ENCODE peak calls at places on chromosome 4, in ten cellular contexts. J is HCT116, Q is PC-3, E is fibroblast of lung, M is K562, X is DND-41, I is SK-N-MC, K is GM23248, D is mammary epithelial cell, A is MM.1S. L is an unnamed sample.
A peak's percentile ranks its signal among the peaks of the same experiment; 100 is the strongest.

GRCh38 chr4:53273726-53274125 is 92.1 kb downstream of the SCFD2 start:
- DNase-seq in J (no peak), Q (no peak), E (peak; percentile 71), M (no peak), X (no peak), I (no peak), K (peak; percentile 80), D (peak; percentile 66), A (no peak), L (no peak)

GRCh38 chr4:101022151-101023024 is 324.9 kb downstream of the PPP3CA start:
- DNase-seq in J (no peak), Q (peak; percentile 10), E (peak; percentile 54), M (no peak), X (no peak), I (no peak), K (peak; percentile 54), D (no peak), A (no peak), L (no peak)

GRCh38 chr4:183721207-183722081 is 62.4 kb downstream of the TRAPPC11 start:
- DNase-seq in J (no peak), Q (no peak), E (peak; percentile 20), M (no peak), X (no peak), I (no peak), K (peak; percentile 70), D (no peak), A (peak; percentile 74), L (no peak)

GRCh38 chr4:8394806-8395205 is 45.7 kb downstream of the ACOX3 start:
- DNase-seq in J (no peak), Q (no peak), E (no peak), M (no peak), X (no peak), I (no peak), K (no peak), D (no peak), A (no peak), L (no peak)

GRCh38 chr4:73615613-73616012 is 4.6 kb downstream of the RASSF6 start:
- DNase-seq in J (no peak), Q (no peak), E (no peak), M (no peak), X (no peak), I (no peak), K (no peak), D (peak; percentile 73), A (no peak), L (no peak)

GRCh38 chr4:85968945-85969830 is 390.7 kb downstream of the MAPK10 start:
- DNase-seq in J (no peak), Q (peak; percentile 81), E (peak; percentile 77), M (peak; percentile 21), X (peak; percentile 9), I (no peak), K (peak; percentile 86), D (peak; percentile 36), A (peak; percentile 43), L (no peak)

GRCh38 chr4:27001398-27002164 is 140.9 kb downstream of the STIM2 start:
- DNase-seq in J (no peak), Q (no peak), E (no peak), M (no peak), X (no peak), I (no peak), K (no peak), D (no peak), A (no peak), L (no peak)

GRCh38 chr4:39763714-39764572 is 66.0 kb downstream of the UBE2K start:
- DNase-seq in J (no peak), Q (no peak), E (no peak), M (no peak), X (no peak), I (no peak), K (no peak), D (no peak), A (no peak), L (no peak)

DNA sequence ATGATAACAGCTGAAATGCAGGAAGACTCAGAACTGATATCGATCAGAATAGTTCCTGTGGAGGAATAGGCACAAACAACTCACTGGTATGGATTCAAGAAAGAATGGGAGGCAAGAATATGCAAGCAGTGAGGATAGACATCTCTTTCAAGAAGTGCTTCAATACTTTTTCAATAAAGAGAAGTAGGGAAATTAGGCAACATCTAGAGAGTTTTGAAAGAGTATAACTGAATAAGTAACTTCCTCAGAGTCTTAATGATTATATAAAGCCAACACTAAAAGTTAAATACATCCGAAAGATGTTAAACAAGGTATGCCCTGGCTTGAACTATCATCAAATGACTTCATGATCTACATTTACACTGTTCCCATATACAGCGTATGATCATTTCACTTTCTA is 1443.0 kb downstream of the PCDH7 start:
- DNase-seq in J (no peak), Q (no peak), E (no peak), M (no peak), X (no peak), I (no peak), K (no peak), D (no peak), A (no peak), L (no peak)
- H3K36me3 ChIP-seq in J (no peaks in the 10 kb centered on the region), Q (no peaks in the 10 kb centered on the region), E (no peaks in the 10 kb centered on the region), M (no peaks in the 10 kb centered on the region), X (no peaks in the 10 kb centered on the region), I (no peaks in the 10 kb centered on the region), K (no peaks in the 10 kb centered on the region), D (no peaks in the 10 kb centered on the region), A (no peaks in the 10 kb centered on the region), L (no peaks in the 10 kb centered on the region)

GRCh38 chr4:4852591-4853362 is 6.7 kb upstream of the MSX1 start:
- DNase-seq in J (no peak), Q (no peak), E (peak; percentile 75), M (peak; percentile 31), X (no peak), I (no peak), K (peak; percentile 95), D (peak; percentile 58), A (no peak), L (no peak)
- TF ChIP-seq EZH2 in J (no peak), Q (no peak), E (no peak), M (no peak), X (no peak), I (no peak), K (no peak), D (peak; percentile 24), A (no peak), L (no peak)

DNA sequence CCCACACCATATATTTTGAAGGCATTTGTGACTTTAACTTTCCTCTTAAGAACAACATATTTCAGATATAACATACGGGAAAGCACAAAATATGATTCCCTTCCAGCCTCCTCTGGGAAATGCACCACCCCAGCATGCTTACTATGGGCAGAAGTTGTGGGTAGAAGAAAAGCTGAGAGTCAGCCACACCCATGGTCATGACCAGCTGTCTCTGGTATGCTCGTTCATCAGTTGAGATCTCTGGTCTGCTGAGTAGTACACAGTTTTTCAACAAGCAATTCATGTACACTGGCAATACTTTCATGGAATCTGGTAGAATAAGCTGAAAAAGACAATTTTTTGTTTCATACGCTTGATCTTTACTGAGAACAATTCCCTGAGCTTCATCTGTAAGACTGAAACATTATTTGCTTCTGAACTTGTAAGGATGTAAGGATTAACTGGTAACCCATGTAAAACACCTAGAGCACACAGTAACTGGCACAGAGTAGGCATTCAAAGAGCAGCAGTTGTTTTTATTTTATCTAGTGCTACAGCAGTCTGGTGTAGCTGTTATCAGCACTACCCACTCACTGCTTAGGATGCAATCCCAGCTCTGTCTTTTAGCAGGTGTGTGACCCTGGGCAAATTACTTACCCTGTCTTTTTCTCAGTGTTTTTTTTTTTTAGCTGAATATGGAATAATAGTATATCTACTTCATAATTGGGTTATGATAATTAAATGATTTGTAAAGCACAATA is 47.6 kb downstream of the METTL14 start:
- DNase-seq in J (no peak), Q (no peak), E (peak; percentile 68), M (no peak), X (no peak), I (no peak), K (peak; percentile 90), D (peak; percentile 59), A (no peak), L (no peak)
- H3K4me3 ChIP-seq in J (no peak overlapping the region), Q (no peak overlapping the region), E (no peak overlapping the region), M (no peak overlapping the region), X (no peak overlapping the region), I (no peak overlapping the region), K (no peak overlapping the region), D (no peak overlapping the region), A (no peak overlapping the region), L (no peak overlapping the region)

GRCh38 chr4:88063634-88064296 is 56.3 kb downstream of the PKD2 start:
- DNase-seq in J (no peak), Q (no peak), E (no peak), M (no peak), X (no peak), I (no peak), K (no peak), D (no peak), A (no peak), L (no peak)
- H3K36me3 ChIP-seq in J (peaks cover 14% of the 10 kb centered on the region), Q (peaks cover 12% of the 10 kb centered on the region), E (peaks cover 11% of the 10 kb centered on the region), M (no peaks in the 10 kb centered on the region), X (peaks cover 84% of the 10 kb centered on the region), I (peaks cover 49% of the 10 kb centered on the region), K (peaks cover 72% of the 10 kb centered on the region), D (peaks cover 19% of the 10 kb centered on the region), A (no peaks in the 10 kb centered on the region), L (no peaks in the 10 kb centered on the region)

GRCh38 chr4:42398448-42399355 is 1.4 kb downstream of the SHISA3 start:
- DNase-seq in J (no peak), Q (peak; percentile 9), E (no peak), M (no peak), X (no peak), I (no peak), K (no peak), D (no peak), A (no peak), L (no peak)

GRCh38 chr4:42397635-42398447 is 553 bp downstream of the SHISA3 start:
- DNase-seq in J (no peak), Q (peak; percentile 21), E (peak; percentile 37), M (no peak), X (no peak), I (no peak), K (peak; percentile 36), D (peak; percentile 25), A (peak; percentile 25), L (no peak)

GRCh38 chr4:42396361-42397255 is 680 bp upstream of the SHISA3 start:
- DNase-seq in J (no peak), Q (peak; percentile 25), E (no peak), M (no peak), X (no peak), I (no peak), K (peak; percentile 10), D (no peak), A (no peak), L (no peak)

GRCh38 chr4:42395595-42395994 is 1.7 kb upstream of the SHISA3 start:
- DNase-seq in J (no peak), Q (no peak), E (no peak), M (no peak), X (no peak), I (no peak), K (no peak), D (no peak), A (no peak), L (no peak)

DNA sequence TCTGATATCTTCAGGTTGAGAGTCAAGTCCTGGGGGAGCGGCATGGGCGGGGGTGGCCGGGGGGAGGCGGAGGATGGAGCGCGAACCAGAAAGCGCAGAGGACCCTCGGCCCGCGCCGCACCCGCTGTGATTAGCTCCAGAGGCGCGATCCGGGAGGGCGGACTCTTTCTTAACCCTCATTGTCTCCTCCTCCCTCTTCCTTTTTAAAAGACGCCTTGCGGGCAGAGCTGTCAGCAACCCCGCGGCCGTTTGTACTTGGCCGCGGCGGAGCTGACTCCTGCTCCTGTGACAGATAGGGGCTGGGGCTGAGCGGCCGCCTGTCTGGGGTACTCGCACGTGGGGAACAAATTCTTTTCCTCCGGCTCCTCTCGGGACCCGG is at the start of gene SHISA3:
- DNase-seq in J (no peak), Q (peak; percentile 53), E (peak; percentile 19), M (no peak), X (no peak), I (no peak), K (peak; percentile 38), D (no peak), A (peak; percentile 65), L (no peak)
- TF ChIP-seq EZH2 in J (no peak), Q (no peak), E (no peak), M (no peak), X (no peak), I (no peak), K (no peak), D (no peak), A (no peak), L (no peak)